ENCODE peak calls at places on chromosome 4, in six cellular contexts. V is psoas muscle, F is vagina, S is fibroblast of the aortic adventitia, B is fibroblast of lung, N is fibroblast of pulmonary artery. C is an unnamed sample.

GRCh38 chr4:40662962-40663604 is 33.4 kb upstream of the RBM47 start:
- DNase-seq in B (peak; percentile 74), N (peak; percentile 48), F (no peak), S (peak; percentile 72), V (no peak), C (peak; percentile 87)

GRCh38 chr4:6271701-6272465 is 2.2 kb downstream of the WFS1 start:
- DNase-seq in F (no peak), S (no peak), N (no peak), V (no peak), B (no peak), C (peak; percentile 92)

GRCh38 chr4:169621754-169622481 is 1.5 kb downstream of the CLCN3 start:
- DNase-seq in F (no peak), B (peak; percentile 91), V (no peak), N (peak; percentile 65), S (no peak), C (no peak)

GRCh38 chr4:143286733-143287570 is 49.7 kb upstream of the GAB1 start:
- DNase-seq in N (peak; percentile 56), B (peak; percentile 64), F (no peak), V (no peak), S (peak; percentile 83), C (no peak)

GRCh38 chr4:73816814-73817213 is 19.7 kb upstream of the CXCL6 start:
- DNase-seq in B (peak; percentile 88), S (peak; percentile 83), F (no peak), N (peak; percentile 81), V (no peak), C (no peak)

GRCh38 chr4:142846105-142846728 is at the start of gene INPP4B:
- DNase-seq in F (no peak), B (peak; percentile 60), V (peak; percentile 34), S (peak; percentile 71), N (peak; percentile 60), C (peak; percentile 88)

GRCh38 chr4:89254847-89255246 is 52.8 kb downstream of the GPRIN3 start:
- DNase-seq in V (no peak), B (peak; percentile 23), F (no peak), N (peak; percentile 46), S (peak; percentile 21), C (peak; percentile 79)

GRCh38 chr4:56129431-56129861 is 180.7 kb downstream of the CEP135 start:
- DNase-seq in N (peak; percentile 58), F (no peak), B (no peak), V (no peak), S (no peak), C (no peak)

GRCh38 chr4:17347445-17347844 is 164.4 kb downstream of the QDPR start:
- DNase-seq in F (no peak), B (peak; percentile 28), V (no peak), S (peak; percentile 65), N (peak; percentile 52), C (peak; percentile 54)

GRCh38 chr4:153209410-153209809 is 5.2 kb downstream of the TRIM2 start:
- DNase-seq in F (no peak), V (no peak), N (no peak), S (no peak), B (no peak), C (no peak)

GRCh38 chr4:86220137-86220536 is 139.7 kb downstream of the MAPK10 start:
- DNase-seq in V (no peak), N (peak; percentile 82), S (peak; percentile 59), F (no peak), B (peak; percentile 93), C (peak; percentile 57)

GRCh38 chr4:52051213-52051614 is at the start of gene SPATA18:
- DNase-seq in S (no peak), B (no peak), V (peak; percentile 41), N (no peak), F (no peak), C (peak; percentile 89)

GRCh38 chr4:139617702-139618490 is 47.7 kb upstream of the MGST2 start:
- DNase-seq in B (no peak), N (peak; percentile 31), S (peak; percentile 33), V (no peak), F (no peak), C (no peak)
- TF ChIP-seq CTCF in B (peak; percentile 32), N (peak; percentile 49), S (peak; percentile 60), V (peak; percentile 34), F (no peak), C (peak; percentile 53)

GRCh38 chr4:102449751-102450352 is 51.3 kb upstream of the NFKB1 start:
- DNase-seq in V (no peak), F (no peak), S (peak; percentile 76), B (peak; percentile 75), N (peak; percentile 79), C (peak; percentile 35)
- TF ChIP-seq CTCF in V (peak; percentile 66), F (peak; percentile 64), S (peak; percentile 65), B (peak; percentile 51), N (peak; percentile 70), C (peak; percentile 57)

GRCh38 chr4:80335554-80336358 is at the start of gene CFAP299:
- DNase-seq in V (peak; percentile 81), F (no peak), N (peak; percentile 91), S (peak; percentile 89), B (peak; percentile 86), C (peak; percentile 94)

GRCh38 chr4:80335226-80335553 is 340 bp upstream of the CFAP299 start:
- DNase-seq in B (no peak), V (no peak), S (no peak), N (no peak), F (no peak), C (no peak)

GRCh38 chr4:80334568-80334967 is 962 bp upstream of the CFAP299 start:
- DNase-seq in F (no peak), V (no peak), B (no peak), N (no peak), S (no peak), C (no peak)

GRCh38 chr4:80340036-80340435 is 4.5 kb downstream of the CFAP299 start:
- DNase-seq in B (peak; percentile 11), S (peak; percentile 39), N (peak; percentile 47), V (no peak), F (no peak), C (no peak)

GRCh38 chr4:80336582-80336981 is 1.1 kb downstream of the CFAP299 start:
- DNase-seq in F (no peak), S (peak; percentile 62), B (peak; percentile 40), V (no peak), N (peak; percentile 53), C (peak; percentile 76)
- TF ChIP-seq CTCF in F (no peak), S (peak; percentile 64), B (peak; percentile 31), V (no peak), N (peak; percentile 51), C (peak; percentile 51)

DNA sequence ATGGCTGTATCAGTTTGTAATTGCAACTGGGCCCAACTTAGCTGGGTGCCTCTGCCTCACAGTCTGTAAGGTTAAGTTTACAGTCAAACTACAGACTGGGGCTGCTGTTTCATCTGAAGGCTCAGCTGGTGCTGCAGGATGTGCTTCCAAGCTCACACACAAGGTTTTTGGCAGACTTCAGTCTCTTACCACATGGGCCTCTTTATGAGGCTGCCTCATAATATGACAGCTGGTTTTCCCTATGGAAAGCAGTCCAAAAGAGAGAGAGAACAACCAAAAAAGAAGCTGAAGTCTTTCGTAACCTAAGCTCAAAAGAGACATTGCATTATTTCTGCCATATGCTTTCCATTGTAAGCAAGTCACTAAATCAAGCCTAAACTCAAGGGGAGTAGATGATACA is 271.7 kb downstream of the DCTD start:
- DNase-seq in B (peak; percentile 69), V (no peak), N (peak; percentile 27), F (no peak), S (peak; percentile 12), C (no peak)
- TF ChIP-seq CTCF in B (no peak), V (no peak), N (no peak), F (no peak), S (no peak), C (no peak)